ENCODE peak calls at places on chromosomes 3 and 15, in six cellular contexts. X, G, V, M, P and E are unnamed samples.

GRCh38 chr3:160129459-160130061 is 95.7 kb upstream of the C3orf80 start:
- DNase-seq in X (no peak), G (peak), V (peak), M (peak), P (peak), E (no peak)

GRCh38 chr15:82040395-82040794 is 5.4 kb downstream of the MEX3B start:
- DNase-seq in X (no peak), G (no peak), V (no peak), M (no peak), P (no peak), E (no peak)

GRCh38 chr3:48698891-48699290 is 13.2 kb upstream of the NCKIPSD start:
- DNase-seq in X (no peak), G (no peak), V (no peak), M (no peak), P (no peak), E (no peak)

GRCh38 chr3:177529716-177530335 is 332.5 kb upstream of the TBL1XR1 start:
- DNase-seq in X (no peak), G (no peak), V (no peak), M (no peak), P (no peak), E (no peak)

GRCh38 chr3:141076821-141077571 is 25.8 kb downstream of the SPSB4 start:
- DNase-seq in X (no peak), G (no peak), V (no peak), M (peak), P (peak), E (no peak)

GRCh38 chr3:15319575-15319974 is 12.8 kb downstream of the SH3BP5 start:
- DNase-seq in X (no peak), G (no peak), V (no peak), M (no peak), P (no peak), E (no peak)

GRCh38 chr3:100400424-100400781 is 486 bp downstream of the TOMM70 start:
- DNase-seq in X (peak), G (no peak), V (no peak), M (peak), P (peak), E (no peak)

GRCh38 chr15:19973718-19974117 is 567.9 kb downstream of the GOLGA6L6 start:
- DNase-seq in X (no peak), G (no peak), V (no peak), M (peak), P (no peak), E (peak)

GRCh38 chr3:4984511-4984864 is 5.3 kb downstream of the BHLHE40 start:
- DNase-seq in X (no peak), G (no peak), V (no peak), M (no peak), P (no peak), E (no peak)

GRCh38 chr3:106197532-106198187 is 328.8 kb upstream of the CBLB start:
- DNase-seq in X (no peak), G (no peak), V (no peak), M (no peak), P (no peak), E (no peak)

GRCh38 chr3:96991812-96992211 is 177.4 kb downstream of the EPHA6 start:
- DNase-seq in X (no peak), G (no peak), V (no peak), M (no peak), P (no peak), E (no peak)

GRCh38 chr3:100005670-100006393 is 108.5 kb downstream of the FILIP1L start:
- DNase-seq in X (no peak), G (no peak), V (no peak), M (no peak), P (no peak), E (no peak)

GRCh38 chr3:112126501-112126900 is 6.5 kb downstream of the GCSAM start:
- DNase-seq in X (no peak), G (no peak), V (no peak), M (no peak), P (peak), E (no peak)

GRCh38 chr3:183486472-183486871 is 58.1 kb upstream of the MCF2L2 start:
- DNase-seq in X (no peak), G (no peak), V (no peak), M (no peak), P (no peak), E (no peak)

GRCh38 chr3:331881-332280 is 135.3 kb downstream of the CHL1 start:
- DNase-seq in X (no peak), G (no peak), V (no peak), M (no peak), P (no peak), E (no peak)

GRCh38 chr3:52218953-52219650 is 6.3 kb downstream of the TLR9 start:
- DNase-seq in X (no peak), G (no peak), V (no peak), M (no peak), P (peak), E (no peak)

GRCh38 chr15:39393575-39394335 is 187.1 kb upstream of the THBS1 start:
- DNase-seq in X (peak), G (no peak), V (no peak), M (no peak), P (peak), E (no peak)

GRCh38 chr3:24157106-24157505 is 212.0 kb downstream of the NR1D2 start:
- DNase-seq in X (no peak), G (no peak), V (no peak), M (no peak), P (no peak), E (no peak)

GRCh38 chr3:105938101-105938500 is 69.3 kb upstream of the CBLB start:
- DNase-seq in X (no peak), G (no peak), V (no peak), M (no peak), P (no peak), E (no peak)

GRCh38 chr3:123790254-123791072 is 93.7 kb downstream of the MYLK start:
- DNase-seq in X (no peak), G (no peak), V (no peak), M (no peak), P (no peak), E (no peak)

GRCh38 chr3:21779909-21780308 is 28.9 kb upstream of the ZNF385D start:
- DNase-seq in X (no peak), G (no peak), V (no peak), M (no peak), P (peak), E (no peak)
- TF ChIP-seq MYC in X (no peak), G (no peak), V (no peak), M (no peak), P (no peak), E (no peak)

GRCh38 chr3:129341331-129342141 is 62.9 kb downstream of the HMCES start:
- DNase-seq in X (no peak), G (no peak), V (no peak), M (no peak), P (peak), E (no peak)
- TF ChIP-seq MYC in X (no peak), G (no peak), V (no peak), M (no peak), P (no peak), E (no peak)

GRCh38 chr15:67105991-67106763 is 40.8 kb downstream of the SMAD3 start:
- DNase-seq in X (no peak), G (no peak), V (no peak), M (no peak), P (peak), E (no peak)

GRCh38 chr15:67108122-67108871 is 42.9 kb downstream of the SMAD3 start:
- DNase-seq in X (peak), G (no peak), V (no peak), M (peak), P (no peak), E (no peak)

GRCh38 chr15:67106764-67107013 is 41.3 kb downstream of the SMAD3 start:
- DNase-seq in X (no peak), G (no peak), V (no peak), M (no peak), P (no peak), E (no peak)

GRCh38 chr15:67105065-67105951 is 39.9 kb downstream of the SMAD3 start:
- DNase-seq in X (peak), G (peak), V (no peak), M (no peak), P (peak), E (no peak)

DNA sequence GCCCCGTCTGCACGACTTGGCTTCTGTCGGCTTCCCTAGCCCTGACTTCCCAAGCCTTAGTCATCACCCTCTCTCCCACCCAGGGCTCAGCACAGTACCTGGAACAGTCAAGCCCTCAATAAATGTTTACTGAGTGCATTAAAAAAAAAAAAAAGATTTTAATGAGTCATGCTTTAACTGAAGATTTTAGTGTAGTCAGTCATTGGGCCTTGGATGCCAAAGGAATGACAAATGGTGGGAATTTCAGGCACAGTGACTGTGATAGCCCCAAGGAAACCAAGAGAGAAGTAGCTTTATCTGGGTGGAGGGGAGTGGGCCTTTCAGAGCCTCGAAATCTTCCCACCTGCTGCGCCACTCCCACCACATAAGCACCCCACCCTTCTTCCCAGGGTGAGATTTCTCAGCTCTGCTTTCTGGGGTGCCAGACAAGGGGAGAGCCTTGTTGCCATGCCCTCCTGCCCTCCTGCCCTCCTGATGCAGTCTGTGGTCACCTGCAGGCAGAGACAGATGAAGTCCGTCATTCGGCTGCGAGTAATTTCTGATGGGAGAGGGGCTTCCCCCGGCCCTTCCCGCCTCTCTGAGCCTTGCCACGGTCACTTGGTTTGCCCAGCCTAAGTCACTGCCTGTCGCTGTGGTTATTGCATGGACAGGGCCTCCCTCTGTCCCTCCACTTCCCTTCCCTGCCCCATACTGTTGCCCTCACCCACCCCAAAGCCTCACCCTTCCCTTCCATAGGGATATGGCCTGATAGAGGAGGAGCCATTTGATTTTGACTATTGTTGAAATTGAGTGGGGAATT is 41.8 kb downstream of the SMAD3 start:
- DNase-seq in X (peak), G (peak), V (no peak), M (no peak), P (peak), E (peak)
- TF ChIP-seq MYC in X (no peak), G (no peak), V (no peak), M (no peak), P (no peak), E (no peak)

DNA sequence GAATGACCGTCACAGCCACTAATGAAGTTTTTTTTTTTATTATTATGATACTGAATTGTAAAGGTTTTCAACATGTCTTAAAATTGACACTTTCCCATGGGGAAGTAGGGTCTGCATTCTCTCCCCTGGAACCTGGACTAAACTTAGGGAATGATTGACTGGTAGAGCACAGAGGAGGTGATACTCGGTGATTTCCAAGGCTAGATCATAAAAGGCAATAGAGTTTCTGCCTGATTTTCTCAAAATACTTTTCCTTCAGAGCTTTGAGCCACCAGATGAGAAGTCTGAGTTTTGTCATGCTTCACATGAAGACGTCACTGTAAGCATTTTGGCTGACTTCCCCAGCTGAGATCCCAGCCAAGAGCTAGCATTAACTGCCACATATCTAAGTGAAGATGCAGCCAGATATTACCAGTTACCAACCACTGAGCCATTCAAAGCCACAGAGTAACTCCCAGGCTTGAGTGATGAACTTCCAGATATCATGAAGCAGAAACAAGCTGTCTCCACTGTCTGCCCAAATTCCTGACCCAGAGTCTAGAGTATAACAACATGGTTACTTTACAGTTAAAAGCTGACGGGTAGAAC is 105.8 kb downstream of the LSAMP start:
- DNase-seq in X (no peak), G (no peak), V (no peak), M (no peak), P (no peak), E (no peak)
- TF ChIP-seq MYC in X (no peak), G (no peak), V (no peak), M (no peak), P (no peak), E (no peak)

DNA sequence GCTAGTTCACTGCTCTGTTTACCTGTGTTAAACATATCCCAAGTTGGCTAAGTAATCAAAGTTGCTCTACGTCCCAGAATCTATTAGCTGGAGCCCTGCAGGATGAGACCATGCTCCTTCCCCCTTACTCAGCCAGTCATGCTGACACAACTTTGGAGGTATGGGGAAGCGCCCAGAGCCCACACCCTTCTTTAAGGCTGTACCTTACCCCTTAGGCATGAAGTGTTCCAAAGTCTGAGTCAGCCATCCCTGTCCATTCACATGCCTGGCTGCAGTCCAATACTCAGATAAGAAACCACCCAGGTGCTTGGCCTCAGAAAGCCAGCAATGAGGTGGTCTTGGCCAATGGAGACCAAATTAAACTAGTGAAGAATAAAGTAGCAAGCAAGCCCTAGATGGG is 221.2 kb downstream of the TPRG1 start:
- DNase-seq in X (no peak), G (peak), V (no peak), M (peak), P (no peak), E (no peak)
- TF ChIP-seq MYC in X (no peak), G (no peak), V (no peak), M (no peak), P (no peak), E (no peak)

GRCh38 chr3:50155891-50156290 is 767 bp downstream of the SEMA3F start:
- DNase-seq in X (no peak), G (no peak), V (no peak), M (no peak), P (peak), E (no peak)

GRCh38 chr3:50158747-50159146 is 3.6 kb downstream of the SEMA3F start:
- DNase-seq in X (no peak), G (no peak), V (no peak), M (no peak), P (no peak), E (no peak)

GRCh38 chr3:50156991-50157493 is 1.9 kb downstream of the SEMA3F start:
- DNase-seq in X (no peak), G (peak), V (no peak), M (no peak), P (peak), E (peak)

GRCh38 chr3:50156549-50156948 is 1.4 kb downstream of the SEMA3F start:
- DNase-seq in X (no peak), G (no peak), V (no peak), M (no peak), P (no peak), E (no peak)

DNA sequence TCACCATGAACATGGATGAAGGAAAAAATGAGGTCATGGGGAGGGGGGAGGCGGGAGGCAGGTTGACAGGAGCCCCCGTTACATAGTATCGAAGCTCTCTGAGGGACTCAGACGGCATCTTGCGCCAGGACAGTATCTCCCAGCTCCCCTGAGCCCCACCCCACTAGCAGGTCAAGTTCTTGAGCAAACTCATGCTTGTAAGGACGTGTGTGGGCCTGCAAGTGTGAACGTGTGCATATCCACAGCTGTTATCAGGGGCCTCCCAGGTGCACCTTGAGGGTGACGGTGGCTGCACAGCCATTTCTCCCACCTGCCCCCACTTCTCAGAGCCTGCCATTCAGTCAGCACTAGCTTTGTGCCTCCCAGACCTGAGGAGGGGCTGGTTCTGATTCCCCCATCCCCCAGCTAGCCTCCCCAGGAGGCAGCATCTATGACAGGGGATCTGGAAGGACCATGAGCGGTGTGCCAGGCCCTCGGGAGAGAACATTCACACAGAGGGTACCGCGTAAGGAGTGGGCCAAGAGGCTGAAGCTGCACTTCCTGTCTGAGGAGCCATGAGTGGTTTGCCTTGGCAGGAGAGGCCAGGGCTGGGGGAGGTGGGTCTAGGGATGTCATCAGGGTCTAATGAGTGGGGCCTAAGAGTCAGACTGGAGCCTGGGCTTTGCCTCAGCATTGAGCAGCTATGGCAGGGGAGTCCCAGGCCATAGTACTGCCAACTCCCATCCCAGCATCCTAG is 2.9 kb downstream of the SEMA3F start:
- DNase-seq in X (no peak), G (no peak), V (no peak), M (no peak), P (peak), E (peak)
- TF ChIP-seq MYC in X (no peak), G (no peak), V (no peak), M (no peak), P (no peak), E (no peak)

GRCh38 chr3:49865198-49865784 is 4.4 kb downstream of the CAMKV start:
- DNase-seq in X (no peak), G (no peak), V (no peak), M (no peak), P (no peak), E (no peak)

GRCh38 chr3:49868951-49869454 is 703 bp downstream of the CAMKV start:
- DNase-seq in X (no peak), G (no peak), V (no peak), M (peak), P (no peak), E (peak)

GRCh38 chr3:49869525-49870126 is at the start of gene CAMKV:
- DNase-seq in X (no peak), G (no peak), V (no peak), M (peak), P (no peak), E (peak)

GRCh38 chr3:49867400-49867799 is 2.3 kb downstream of the CAMKV start:
- DNase-seq in X (no peak), G (no peak), V (no peak), M (no peak), P (no peak), E (no peak)

GRCh38 chr3:49867871-49868321 is 1.8 kb downstream of the CAMKV start:
- DNase-seq in X (peak), G (no peak), V (no peak), M (peak), P (peak), E (peak)
- TF ChIP-seq MYC in X (no peak), G (no peak), V (no peak), M (no peak), P (no peak), E (no peak)

GRCh38 chr3:10495003-10495402 is 10.4 kb downstream of the ATP2B2 start:
- DNase-seq in X (peak), G (peak), V (no peak), M (no peak), P (peak), E (peak)

GRCh38 chr3:10498271-10498670 is 7.1 kb downstream of the ATP2B2 start:
- DNase-seq in X (no peak), G (no peak), V (no peak), M (no peak), P (no peak), E (no peak)

GRCh38 chr3:10497439-10497838 is 7.9 kb downstream of the ATP2B2 start:
- DNase-seq in X (no peak), G (no peak), V (no peak), M (no peak), P (no peak), E (no peak)

GRCh38 chr3:10495614-10496013 is 9.8 kb downstream of the ATP2B2 start:
- DNase-seq in X (no peak), G (no peak), V (no peak), M (no peak), P (no peak), E (no peak)

GRCh38 chr3:10496121-10496863 is 9.1 kb downstream of the ATP2B2 start:
- DNase-seq in X (no peak), G (no peak), V (no peak), M (no peak), P (no peak), E (no peak)
- TF ChIP-seq MYC in X (no peak), G (no peak), V (no peak), M (no peak), P (no peak), E (no peak)

DNA sequence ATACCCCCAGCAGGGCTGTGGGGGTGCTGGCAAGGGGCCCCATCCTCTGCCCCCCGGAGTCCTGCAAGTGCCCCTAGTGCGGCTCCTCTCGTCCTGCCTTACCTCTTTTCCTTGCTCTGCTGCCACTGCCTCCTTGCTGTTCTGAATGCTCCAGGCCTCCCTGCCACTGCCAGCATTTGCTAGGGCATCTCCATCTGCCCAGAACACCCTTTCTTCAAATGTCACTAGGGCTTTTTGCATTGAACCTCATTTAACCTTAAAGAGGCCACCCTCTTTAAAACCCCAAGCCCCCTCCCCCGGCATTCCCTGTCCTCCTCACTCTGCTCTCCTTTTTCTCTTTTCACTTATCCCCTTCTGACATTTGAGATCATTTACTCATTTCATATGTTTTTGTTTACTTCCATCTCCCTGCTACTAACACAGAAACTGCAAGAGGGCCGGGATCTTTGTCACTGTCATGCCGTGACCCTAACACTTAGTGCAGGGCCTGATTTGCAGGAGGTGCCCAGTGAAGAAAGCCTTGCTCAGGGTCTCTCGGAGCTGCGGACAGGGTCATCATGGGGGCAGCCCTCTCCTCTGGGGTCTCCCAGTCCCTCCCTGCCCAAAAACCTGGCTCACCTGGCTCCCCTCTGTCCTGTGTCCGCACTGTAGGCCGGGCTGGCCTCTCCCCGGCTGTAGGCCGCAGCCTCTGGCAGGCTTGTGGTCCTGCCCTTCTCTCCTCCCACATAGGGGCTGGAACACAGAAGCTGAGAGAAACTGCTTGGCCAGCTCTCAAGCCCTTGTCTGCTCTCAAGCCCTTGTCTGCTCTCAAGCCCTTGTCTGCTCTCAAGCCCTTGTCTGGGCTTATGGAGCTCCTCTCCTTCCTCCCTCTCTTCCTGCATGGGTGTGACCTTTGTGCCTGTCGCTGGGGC is at the start of gene ACOX2:
- DNase-seq in X (no peak), G (no peak), V (no peak), M (peak), P (peak), E (no peak)
- TF ChIP-seq MYC in X (no peak), G (no peak), V (no peak), M (no peak), P (no peak), E (no peak)